ENCODE peak calls at places on chromosomes 12 and 14, in seven cellular contexts. W is NCI-H2081; J is Right ventricle myocardium inferior; X is IMR-90; R is HFF-Myc; D is CD4-positive, CD25-positive, alpha-beta regulatory T cell; N is myocyte. Q is an unnamed sample.

GRCh38 chr14:65431245-65431644 is 18.7 kb downstream of the FUT8 start:
- DNase-seq in N (no peak), X (no peak), W (no peak), J (no peak), R (no peak), D (no peak), Q (no peak)

GRCh38 chr14:32607399-32607798 is 278.3 kb downstream of the AKAP6 start:
- DNase-seq in D (no peak), R (no peak), N (no peak), X (no peak), W (no peak), J (no peak), Q (no peak)

GRCh38 chr14:56185991-56186390 is 67.8 kb downstream of the PELI2 start:
- DNase-seq in W (peak; percentile 14), D (no peak), N (no peak), R (no peak), J (no peak), X (no peak), Q (peak; percentile 31)

GRCh38 chr14:66045572-66046021 is 440.6 kb upstream of the CCDC196 start:
- DNase-seq in J (peak; percentile 72), X (no peak), R (no peak), D (no peak), W (no peak), N (no peak), Q (no peak)

GRCh38 chr12:42143401-42144173 is 1.1 kb downstream of the GXYLT1 start:
- DNase-seq in N (peak; percentile 24), W (no peak), J (no peak), D (peak; percentile 37), X (peak; percentile 28), R (no peak), Q (no peak)

GRCh38 chr14:31197671-31198070 is 9.9 kb downstream of the HECTD1 start:
- DNase-seq in R (no peak), W (no peak), X (no peak), J (no peak), D (no peak), N (no peak), Q (no peak)

GRCh38 chr12:87216436-87216835 is 812.8 kb downstream of the C12orf50 start:
- DNase-seq in X (peak; percentile 10), J (no peak), W (no peak), N (peak; percentile 49), D (no peak), R (no peak), Q (no peak)

GRCh38 chr12:109276160-109276559 is 32.9 kb downstream of the FOXN4 start:
- DNase-seq in R (no peak), J (no peak), X (no peak), N (no peak), W (no peak), D (no peak), Q (no peak)

GRCh38 chr12:52170827-52171226 is 21.0 kb downstream of the KRT80 start:
- DNase-seq in R (no peak), N (no peak), X (no peak), W (no peak), D (no peak), J (peak; percentile 47), Q (no peak)

GRCh38 chr14:100619382-100620305 is 32.4 kb upstream of the BEGAIN start:
- DNase-seq in N (no peak), R (no peak), J (no peak), D (no peak), X (no peak), W (no peak), Q (peak; percentile 34)

Q was measured in COR-L47.